ENCODE peak calls at places on chromosomes 7 and 10, in eight cellular contexts. One of them, this sample, is unnamed.

GRCh38 chr10:79219276-79219957 is 127.9 kb upstream of the PPIF start:
- DNase-seq in transverse colon: no peak
- DNase-seq in HCT116: no peak
- DNase-seq in Panc1: no peak
- DNase-seq in spleen: no peak
- DNase-seq in HepG2: no peak
- DNase-seq in stomach: no peak
- DNase-seq in sigmoid colon: peak
- DNase-seq in this sample: no peak

GRCh38 chr10:62185914-62186692 is 82.5 kb downstream of the RTKN2 start:
- DNase-seq in sigmoid colon: no peak
- DNase-seq in HCT116: no peak
- DNase-seq in stomach: no peak
- DNase-seq in spleen: no peak
- DNase-seq in Panc1: no peak
- DNase-seq in HepG2: no peak
- DNase-seq in transverse colon: no peak
- DNase-seq in this sample: no peak

GRCh38 chr10:103896225-103896624 is 21.8 kb downstream of the STN1 start:
- DNase-seq in stomach: no peak
- DNase-seq in HepG2: no peak
- DNase-seq in transverse colon: no peak
- DNase-seq in sigmoid colon: no peak
- DNase-seq in HCT116: peak
- DNase-seq in spleen: no peak
- DNase-seq in Panc1: peak
- DNase-seq in this sample: no peak

GRCh38 chr10:109946680-109947446 is 23.6 kb upstream of the XPNPEP1 start:
- DNase-seq in sigmoid colon: no peak
- DNase-seq in transverse colon: no peak
- DNase-seq in stomach: no peak
- DNase-seq in HepG2: no peak
- DNase-seq in spleen: no peak
- DNase-seq in HCT116: no peak
- DNase-seq in Panc1: no peak
- DNase-seq in this sample: no peak

GRCh38 chr7:142787783-142788182 is 17.0 kb downstream of the PRSS2 start:
- DNase-seq in HepG2: no peak
- DNase-seq in spleen: no peak
- DNase-seq in transverse colon: no peak
- DNase-seq in Panc1: no peak
- DNase-seq in stomach: no peak
- DNase-seq in HCT116: no peak
- DNase-seq in sigmoid colon: no peak
- DNase-seq in this sample: no peak

GRCh38 chr7:26198133-26198780 is 2.3 kb downstream of the HNRNPA2B1 start:
- DNase-seq in Panc1: no peak
- DNase-seq in transverse colon: no peak
- DNase-seq in spleen: no peak
- DNase-seq in stomach: no peak
- DNase-seq in sigmoid colon: no peak
- DNase-seq in HCT116: no peak
- DNase-seq in HepG2: no peak
- DNase-seq in this sample: no peak

GRCh38 chr7:151895695-151896485 is 19.0 kb upstream of the PRKAG2 start:
- DNase-seq in spleen: peak
- DNase-seq in transverse colon: no peak
- DNase-seq in HCT116: no peak
- DNase-seq in sigmoid colon: peak
- DNase-seq in Panc1: no peak
- DNase-seq in HepG2: no peak
- DNase-seq in stomach: no peak
- DNase-seq in this sample: no peak

GRCh38 chr10:12228851-12229250 is 32.9 kb downstream of the CDC123 start:
- DNase-seq in stomach: no peak
- DNase-seq in transverse colon: no peak
- DNase-seq in sigmoid colon: no peak
- DNase-seq in spleen: no peak
- DNase-seq in HCT116: no peak
- DNase-seq in Panc1: no peak
- DNase-seq in HepG2: no peak
- DNase-seq in this sample: no peak

GRCh38 chr7:119733480-119733879 is 539.5 kb upstream of the KCND2 start:
- DNase-seq in sigmoid colon: no peak
- DNase-seq in HepG2: no peak
- DNase-seq in Panc1: no peak
- DNase-seq in transverse colon: no peak
- DNase-seq in stomach: no peak
- DNase-seq in spleen: no peak
- DNase-seq in HCT116: no peak
- DNase-seq in this sample: no peak

GRCh38 chr7:141737118-141737835 is 881 bp upstream of the SSBP1 start:
- DNase-seq in Panc1: no peak
- DNase-seq in HepG2: peak
- DNase-seq in HCT116: no peak
- DNase-seq in spleen: peak
- DNase-seq in transverse colon: peak
- DNase-seq in sigmoid colon: no peak
- DNase-seq in stomach: peak
- DNase-seq in this sample: no peak

GRCh38 chr7:5477723-5478531 is 54.3 kb upstream of the TNRC18 start:
- DNase-seq in sigmoid colon: no peak
- DNase-seq in spleen: no peak
- DNase-seq in Panc1: no peak
- DNase-seq in HepG2: no peak
- DNase-seq in transverse colon: no peak
- DNase-seq in HCT116: no peak
- DNase-seq in stomach: no peak
- DNase-seq in this sample: no peak

GRCh38 chr7:100540073-100540723 is 1.2 kb downstream of the AGFG2 start:
- DNase-seq in HepG2: peak
- DNase-seq in sigmoid colon: no peak
- DNase-seq in stomach: peak
- DNase-seq in Panc1: no peak
- DNase-seq in HCT116: no peak
- DNase-seq in transverse colon: peak
- DNase-seq in spleen: no peak
- DNase-seq in this sample: no peak

GRCh38 chr7:78323118-78323517 is 524.5 kb downstream of the PHTF2 start:
- DNase-seq in transverse colon: no peak
- DNase-seq in stomach: no peak
- DNase-seq in sigmoid colon: no peak
- DNase-seq in spleen: no peak
- DNase-seq in HCT116: no peak
- DNase-seq in HepG2: no peak
- DNase-seq in Panc1: no peak
- DNase-seq in this sample: no peak

GRCh38 chr7:78327718-78328117 is 529.1 kb downstream of the PHTF2 start:
- DNase-seq in HCT116: no peak
- DNase-seq in HepG2: no peak
- DNase-seq in stomach: no peak
- DNase-seq in sigmoid colon: no peak
- DNase-seq in transverse colon: no peak
- DNase-seq in Panc1: no peak
- DNase-seq in spleen: no peak
- DNase-seq in this sample: no peak

GRCh38 chr7:78326189-78326588 is 527.6 kb downstream of the PHTF2 start:
- DNase-seq in transverse colon: no peak
- DNase-seq in HCT116: no peak
- DNase-seq in Panc1: no peak
- DNase-seq in spleen: no peak
- DNase-seq in sigmoid colon: no peak
- DNase-seq in stomach: no peak
- DNase-seq in HepG2: no peak
- DNase-seq in this sample: no peak

GRCh38 chr7:78326870-78327269 is 528.3 kb downstream of the PHTF2 start:
- DNase-seq in HCT116: no peak
- DNase-seq in spleen: no peak
- DNase-seq in Panc1: no peak
- DNase-seq in sigmoid colon: no peak
- DNase-seq in transverse colon: no peak
- DNase-seq in HepG2: no peak
- DNase-seq in stomach: no peak
- DNase-seq in this sample: no peak
- TF ChIP-seq POLR2AphosphoS5 in HCT116: no peak
- TF ChIP-seq POLR2AphosphoS5 in spleen: no peak
- TF ChIP-seq POLR2AphosphoS5 in Panc1: no peak
- TF ChIP-seq POLR2AphosphoS5 in sigmoid colon: no peak
- TF ChIP-seq POLR2AphosphoS5 in transverse colon: no peak
- TF ChIP-seq POLR2AphosphoS5 in HepG2: no peak
- TF ChIP-seq POLR2AphosphoS5 in stomach: no peak
- TF ChIP-seq POLR2AphosphoS5 in this sample: no peak

GRCh38 chr10:113175756-113176651 is 226.0 kb downstream of the TCF7L2 start:
- DNase-seq in sigmoid colon: no peak
- DNase-seq in transverse colon: no peak
- DNase-seq in HepG2: no peak
- DNase-seq in HCT116: no peak
- DNase-seq in Panc1: no peak
- DNase-seq in spleen: no peak
- DNase-seq in stomach: no peak
- DNase-seq in this sample: no peak
- H3K27ac ChIP-seq in sigmoid colon: no peak
- H3K27ac ChIP-seq in transverse colon: no peak
- H3K27ac ChIP-seq in HepG2: no peak
- H3K27ac ChIP-seq in HCT116: no peak
- H3K27ac ChIP-seq in Panc1: no peak
- H3K27ac ChIP-seq in spleen: no peak
- H3K27ac ChIP-seq in stomach: no peak
- H3K27ac ChIP-seq in this sample: no peak

DNA sequence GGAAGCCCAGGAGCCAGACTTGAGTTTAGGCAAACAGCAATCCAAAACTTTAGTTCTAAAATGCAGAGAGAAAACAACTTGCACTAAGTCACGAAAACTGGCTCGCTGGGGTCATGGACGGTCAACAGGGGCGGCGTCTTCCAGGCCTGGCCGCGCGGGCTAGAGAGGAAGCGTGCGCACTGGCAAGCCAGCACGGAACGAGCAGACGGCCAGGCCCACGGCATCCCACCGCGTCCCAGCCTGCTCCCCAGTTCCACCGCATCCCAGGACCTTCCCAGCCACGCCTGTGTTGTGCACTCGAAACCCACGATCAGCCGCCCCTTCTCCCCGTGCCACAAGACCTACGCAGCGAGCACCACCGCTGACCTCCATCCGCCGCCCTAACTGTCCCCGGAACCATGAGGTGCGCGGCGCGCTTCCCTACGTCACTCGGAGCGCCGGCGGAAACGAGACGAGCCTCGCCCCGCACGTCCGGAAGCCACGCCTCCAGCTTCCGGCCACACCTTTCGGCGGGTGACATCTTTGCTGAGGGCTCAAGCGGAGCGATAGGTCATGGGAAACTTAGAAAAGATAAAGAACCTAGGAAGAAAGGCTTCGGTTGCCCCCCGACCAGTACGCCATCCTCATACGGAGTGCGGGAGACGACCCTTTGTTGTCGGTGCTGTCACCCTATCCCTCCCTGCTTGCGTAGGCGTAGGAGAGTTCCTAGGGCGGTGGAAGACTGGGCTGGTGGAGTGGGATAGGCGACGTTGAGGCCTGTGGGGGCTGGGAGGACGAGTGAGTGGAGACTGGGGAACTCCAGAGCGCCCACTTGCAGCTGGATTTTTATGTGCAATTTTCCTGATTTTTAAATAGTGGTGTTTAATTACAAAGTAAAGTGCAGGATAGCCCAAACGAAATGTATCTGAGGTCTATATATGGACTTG is at the start of gene TBRG4:
- DNase-seq in Panc1: peak
- DNase-seq in HepG2: peak
- DNase-seq in HCT116: peak
- DNase-seq in sigmoid colon: peak
- DNase-seq in stomach: peak
- DNase-seq in spleen: peak
- DNase-seq in transverse colon: peak
- DNase-seq in this sample: peak
- TF ChIP-seq CTCF in Panc1: no peak
- TF ChIP-seq CTCF in HepG2: peak
- TF ChIP-seq CTCF in HCT116: peak
- TF ChIP-seq CTCF in sigmoid colon: no peak
- TF ChIP-seq CTCF in stomach: no peak
- TF ChIP-seq CTCF in spleen: peak
- TF ChIP-seq CTCF in transverse colon: no peak
- TF ChIP-seq CTCF in this sample: peak

GRCh38 chr7:140061607-140061930 is 1.2 kb downstream of the PARP12 start:
- DNase-seq in HepG2: no peak
- DNase-seq in stomach: no peak
- DNase-seq in spleen: no peak
- DNase-seq in sigmoid colon: no peak
- DNase-seq in Panc1: no peak
- DNase-seq in transverse colon: no peak
- DNase-seq in HCT116: no peak
- DNase-seq in this sample: no peak

GRCh38 chr7:140060243-140060630 is 2.5 kb downstream of the PARP12 start:
- DNase-seq in HCT116: no peak
- DNase-seq in transverse colon: no peak
- DNase-seq in HepG2: no peak
- DNase-seq in sigmoid colon: no peak
- DNase-seq in Panc1: no peak
- DNase-seq in spleen: no peak
- DNase-seq in stomach: no peak
- DNase-seq in this sample: no peak

GRCh38 chr7:140062118-140062527 is 628 bp downstream of the PARP12 start:
- DNase-seq in Panc1: no peak
- DNase-seq in sigmoid colon: no peak
- DNase-seq in HCT116: no peak
- DNase-seq in transverse colon: peak
- DNase-seq in spleen: peak
- DNase-seq in stomach: no peak
- DNase-seq in HepG2: no peak
- DNase-seq in this sample: no peak

GRCh38 chr7:140060788-140061606 is 1.8 kb downstream of the PARP12 start:
- DNase-seq in sigmoid colon: peak
- DNase-seq in Panc1: no peak
- DNase-seq in HepG2: no peak
- DNase-seq in stomach: peak
- DNase-seq in transverse colon: peak
- DNase-seq in spleen: no peak
- DNase-seq in HCT116: no peak
- DNase-seq in this sample: no peak

DNA sequence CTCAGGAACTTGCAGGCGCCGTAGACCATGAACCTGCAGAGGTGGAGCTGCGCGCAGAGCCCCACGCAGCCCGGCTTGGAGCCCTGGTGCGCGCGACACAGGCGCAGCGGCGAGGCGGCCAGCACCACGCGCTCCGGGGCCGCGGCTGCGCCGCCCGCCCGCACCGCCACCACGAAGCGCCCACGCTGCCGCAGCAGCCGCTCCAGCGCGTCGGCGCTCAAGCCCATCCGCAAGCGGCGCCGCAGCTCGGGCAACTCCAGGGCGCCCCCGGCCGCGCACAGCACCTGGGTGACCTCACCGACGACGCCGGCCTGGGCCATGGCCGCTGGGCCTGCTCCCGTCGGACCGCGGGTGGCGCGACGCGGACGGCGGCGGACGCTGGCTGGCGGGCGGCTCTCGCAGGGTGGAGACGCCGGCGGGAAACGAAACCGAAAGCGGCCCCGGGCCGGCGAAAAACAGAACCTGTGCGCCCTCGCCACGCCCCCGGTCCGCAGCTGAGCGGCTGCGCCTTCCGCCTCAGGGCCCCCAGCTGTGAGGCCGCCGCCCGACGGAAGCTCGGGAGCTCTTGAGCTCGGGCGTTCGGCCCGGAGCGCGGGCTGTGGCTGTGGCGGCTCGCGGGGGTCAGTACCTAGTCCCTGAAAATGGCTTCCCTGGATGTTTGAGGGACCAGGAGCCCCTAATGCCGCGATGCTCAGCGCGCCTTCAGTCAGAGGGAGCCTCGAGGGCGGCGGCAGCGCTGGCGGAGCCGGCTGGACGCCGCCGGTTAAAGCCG is at the start of gene PARP12:
- DNase-seq in transverse colon: peak
- DNase-seq in Panc1: peak
- DNase-seq in HepG2: peak
- DNase-seq in stomach: peak
- DNase-seq in sigmoid colon: peak
- DNase-seq in HCT116: no peak
- DNase-seq in spleen: peak
- DNase-seq in this sample: peak
- TF ChIP-seq POLR2AphosphoS5 in transverse colon: peak
- TF ChIP-seq POLR2AphosphoS5 in Panc1: peak
- TF ChIP-seq POLR2AphosphoS5 in HepG2: no peak
- TF ChIP-seq POLR2AphosphoS5 in stomach: peak
- TF ChIP-seq POLR2AphosphoS5 in sigmoid colon: peak
- TF ChIP-seq POLR2AphosphoS5 in HCT116: peak
- TF ChIP-seq POLR2AphosphoS5 in spleen: peak
- TF ChIP-seq POLR2AphosphoS5 in this sample: peak

This sample was measured in breast epithelium.